ENCODE peak calls at places on chromosomes 2 and 18, in four cellular contexts. R, W, V and T are unnamed samples. For H3K4me1, the result is how much of the 10 kb centered on the place peaks cover.

GRCh38 chr2:10709290-10709939 is 12.0 kb upstream of the ATP6V1C2 start:
- DNase-seq in W (no peak), R (peak), V (no peak), T (no peak)

GRCh38 chr2:194700116-194700515 is 956.9 kb upstream of the SLC39A10 start:
- DNase-seq in R (no peak), W (no peak), V (no peak), T (no peak)

GRCh38 chr2:122300758-122301157 is 545.3 kb downstream of the TSN start:
- DNase-seq in R (no peak), V (no peak), W (no peak), T (no peak)

GRCh38 chr2:20625920-20626697 is 24.8 kb downstream of the HS1BP3 start:
- DNase-seq in R (no peak), V (peak), W (peak), T (no peak)

GRCh38 chr2:146370821-146371220 is 1474.0 kb upstream of the ACVR2A start:
- DNase-seq in V (no peak), W (no peak), R (no peak), T (no peak)

GRCh38 chr2:95730813-95731212 is 139.0 kb downstream of the TRIM43 start:
- DNase-seq in V (no peak), R (no peak), W (no peak), T (no peak)

GRCh38 chr2:45758018-45758417 is 106.5 kb downstream of the PRKCE start:
- DNase-seq in V (no peak), R (no peak), W (no peak), T (no peak)

GRCh38 chr2:3098231-3098630 is 279.4 kb downstream of the EIPR1 start:
- DNase-seq in V (no peak), W (no peak), R (no peak), T (no peak)

GRCh38 chr18:48563027-48563426 is 24.2 kb downstream of the CTIF start:
- DNase-seq in V (no peak), W (no peak), R (no peak), T (no peak)

GRCh38 chr2:237012021-237012420 is 73.7 kb upstream of the COPS8 start:
- DNase-seq in R (no peak), W (no peak), V (no peak), T (no peak)

GRCh38 chr2:100855084-100855483 is 35.1 kb downstream of the NPAS2 start:
- DNase-seq in V (no peak), R (no peak), W (no peak), T (no peak)

GRCh38 chr2:9333591-9334171 is 89.6 kb downstream of the ITGB1BP1 start:
- DNase-seq in V (no peak), R (peak), W (peak), T (peak)

GRCh38 chr18:48436907-48437306 is 27.7 kb upstream of the ZBTB7C start:
- DNase-seq in R (no peak), V (no peak), W (no peak), T (no peak)

GRCh38 chr2:55109219-55109891 is 59.1 kb upstream of the RTN4 start:
- DNase-seq in W (no peak), R (no peak), V (no peak), T (no peak)

GRCh38 chr2:237291138-237291792 is 122.7 kb downstream of the COL6A3 start:
- DNase-seq in V (peak), R (peak), W (peak), T (peak)

GRCh38 chr2:226795281-226796011 is 4.2 kb downstream of the IRS1 start:
- DNase-seq in V (peak), R (no peak), W (peak), T (no peak)
- H3K4me3 ChIP-seq in V (peak), R (peak), W (peak), T (peak)

DNA sequence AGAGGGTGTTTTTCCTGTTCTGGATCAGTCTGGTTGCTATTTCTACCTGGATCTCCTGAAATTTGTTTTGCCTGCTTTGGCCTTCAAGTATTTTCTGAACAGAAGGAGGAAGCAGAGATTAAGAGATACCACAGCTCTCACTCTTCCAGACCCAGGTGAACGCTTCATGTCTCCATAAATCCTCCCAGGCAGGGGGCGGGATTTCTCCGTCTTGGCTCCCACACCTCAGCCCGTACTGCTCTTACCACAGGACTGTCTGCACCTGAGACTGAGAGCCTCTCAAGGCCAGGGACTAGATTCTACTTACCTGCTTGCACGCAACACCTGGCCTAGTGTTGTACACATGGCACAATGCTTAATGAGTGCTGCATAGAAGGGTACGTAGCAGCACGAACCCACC is 59.9 kb upstream of the LRPPRC start:
- DNase-seq in V (no peak), R (no peak), W (no peak), T (no peak)
- TF ChIP-seq CTCF in V (no peak), R (no peak), W (no peak), T (no peak)

GRCh38 chr2:36407403-36407802 is 51.8 kb downstream of the CRIM1 start:
- DNase-seq in R (no peak), V (no peak), W (no peak), T (no peak)
- H3K4me1 ChIP-seq in R (under half), V (half or more), W (half or more), T (under half)

GRCh38 chr18:79394438-79395307 is 1.1 kb upstream of the NFATC1 start:
- DNase-seq in W (no peak), V (no peak), R (no peak), T (peak)

GRCh38 chr18:79393626-79394401 is 1.9 kb upstream of the NFATC1 start:
- DNase-seq in R (peak), W (peak), V (peak), T (peak)

GRCh38 chr18:79395761-79396404 is at the start of gene NFATC1:
- DNase-seq in W (peak), V (peak), R (peak), T (peak)

GRCh38 chr18:79396431-79397287 is 929 bp downstream of the NFATC1 start:
- DNase-seq in W (no peak), R (peak), V (peak), T (no peak)

DNA sequence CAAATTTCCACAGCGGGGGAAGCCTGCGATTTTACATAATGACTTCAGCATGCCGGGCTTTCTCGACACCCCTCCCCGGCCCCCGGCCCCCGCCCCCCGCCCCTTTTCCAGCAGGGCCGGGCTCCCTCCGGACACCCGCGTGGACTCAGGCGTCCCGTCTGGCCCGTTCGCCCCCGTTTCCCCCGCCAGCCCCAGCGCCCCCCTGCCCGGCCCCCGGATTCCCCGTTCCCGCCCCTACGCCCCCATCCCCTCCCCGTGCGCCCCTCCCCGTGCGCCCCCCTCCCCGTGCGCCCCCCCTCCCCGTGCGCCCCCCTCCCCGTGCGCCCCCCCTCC is 456 bp upstream of the NFATC1 start:
- DNase-seq in R (no peak), V (peak), W (no peak), T (no peak)
- H3K4me3 ChIP-seq in R (peak), V (peak), W (peak), T (peak)

GRCh38 chr2:114543106-114543806 is 100.8 kb downstream of the DPP10 start:
- DNase-seq in R (peak), V (no peak), W (no peak), T (peak)
- TF ChIP-seq CTCF in R (peak), V (peak), W (no peak), T (peak)

DNA sequence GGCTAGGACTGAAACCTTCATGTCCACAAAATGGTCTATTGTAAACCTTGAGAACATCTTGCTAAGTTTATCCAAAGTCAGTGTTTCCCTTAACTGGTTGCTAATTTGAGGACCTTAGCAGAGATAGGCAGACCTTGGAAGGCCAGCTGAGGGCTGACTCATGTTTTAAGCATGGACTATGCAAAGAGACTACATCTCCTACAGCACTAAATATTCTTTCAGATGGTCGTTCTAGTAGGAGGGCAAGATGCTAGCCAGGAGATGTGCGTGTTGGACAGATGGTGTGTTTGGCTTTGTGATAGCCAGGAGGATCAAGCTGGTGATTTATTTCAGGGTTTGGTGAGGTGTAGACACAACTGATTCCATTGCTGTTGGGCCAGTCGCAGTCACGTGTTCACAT is 75.8 kb downstream of the NRP2 start:
- DNase-seq in R (no peak), V (no peak), W (no peak), T (no peak)
- H3K4me1 ChIP-seq in R (under half), V (under half), W (half or more), T (under half)

DNA sequence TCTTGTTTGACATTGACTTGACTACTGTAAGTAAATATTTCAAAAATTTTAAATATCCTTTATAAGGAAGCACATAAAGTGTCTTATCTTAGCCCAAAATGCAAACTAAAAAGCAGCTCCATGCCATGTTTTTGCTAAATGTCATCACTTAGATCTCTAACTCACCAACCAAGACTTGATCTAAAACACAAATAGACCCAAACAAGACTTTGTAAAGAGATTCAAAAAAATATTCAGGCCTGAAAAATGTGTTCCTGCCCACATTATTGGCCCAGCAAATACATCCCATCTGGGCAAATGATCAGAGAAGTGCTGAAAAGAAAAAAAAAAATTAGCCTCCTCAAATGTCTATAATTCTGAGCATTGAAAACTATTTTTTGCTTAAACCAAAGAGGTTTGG is 187.6 kb downstream of the MREG start:
- DNase-seq in W (no peak), V (no peak), R (no peak), T (no peak)
- H3K4me3 ChIP-seq in W (no peak), V (no peak), R (no peak), T (no peak)

DNA sequence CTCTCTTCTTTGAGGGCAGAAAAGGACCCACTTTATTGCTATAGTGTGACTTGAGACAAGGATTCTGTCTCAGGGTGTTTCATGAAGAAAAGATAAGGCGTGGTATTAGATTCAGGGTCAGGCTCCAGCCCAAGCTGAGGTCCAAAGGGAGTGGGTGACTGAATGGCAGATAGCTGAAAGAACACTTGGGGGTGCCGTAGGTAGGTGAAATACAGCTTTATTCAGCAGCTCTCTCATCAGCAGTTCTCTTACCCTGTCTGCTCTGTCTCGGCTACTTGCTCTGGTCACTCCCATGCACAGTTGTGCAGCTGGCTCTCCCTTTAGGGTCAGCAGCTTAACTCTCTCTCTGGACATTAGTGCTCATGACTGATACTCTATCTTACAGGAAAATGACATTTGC is 379.9 kb downstream of the LPIN1 start:
- DNase-seq in V (no peak), W (no peak), R (no peak), T (no peak)
- TF ChIP-seq CTCF in V (no peak), W (no peak), R (no peak), T (no peak)